ENCODE peak calls at places on chromosomes 16 and 17, in eight cellular contexts. W is endodermal cell, M is transverse colon, A is A673, J is B cell, Y is sigmoid colon, D is mesothelial cell of epicardium, P is OCI-LY7. K is an unnamed sample.

GRCh38 chr16:5979905-5980550 is 882.4 kb upstream of the EEF2KMT start:
- DNase-seq in W (peak; percentile 70), M (peak; percentile 10), A (no peak), J (no peak), Y (no peak), D (no peak), P (no peak), K (no peak)

GRCh38 chr16:56793504-56793903 is 63.6 kb downstream of the NUP93 start:
- DNase-seq in W (no peak), M (no peak), A (no peak), J (peak; percentile 6), Y (no peak), D (no peak), P (peak; percentile 52), K (no peak)

GRCh38 chr17:44556114-44556853 is 1.0 kb upstream of the FZD2 start:
- DNase-seq in W (peak; percentile 95), M (peak; percentile 47), A (peak; percentile 54), J (peak; percentile 69), Y (peak; percentile 68), D (no peak), P (peak; percentile 85), K (peak; percentile 78)

GRCh38 chr17:2982854-2983636 is 80.4 kb downstream of the OR1D5 start:
- DNase-seq in W (no peak), M (peak; percentile 60), A (no peak), J (no peak), Y (peak; percentile 95), D (peak; percentile 9), P (no peak), K (peak; percentile 51)

GRCh38 chr17:35555695-35556094 is 4.9 kb downstream of the SLFN14 start:
- DNase-seq in W (no peak), M (no peak), A (no peak), J (no peak), Y (no peak), D (no peak), P (no peak), K (no peak)

GRCh38 chr17:38361700-38362465 is 10.2 kb downstream of the SOCS7 start:
- DNase-seq in W (no peak), M (no peak), A (no peak), J (no peak), Y (no peak), D (no peak), P (no peak), K (no peak)

GRCh38 chr17:44155488-44155887 is 13.8 kb downstream of the HROB start:
- DNase-seq in W (peak; percentile 56), M (no peak), A (no peak), J (no peak), Y (no peak), D (no peak), P (no peak), K (no peak)

GRCh38 chr16:27867122-27868110 is 196.1 kb downstream of the GSG1L start:
- DNase-seq in W (peak; percentile 98), M (peak; percentile 71), A (peak; percentile 80), J (peak; percentile 23), Y (no peak), D (peak; percentile 71), P (peak; percentile 56), K (peak; percentile 78)

GRCh38 chr16:46822270-46822669 is 8.7 kb downstream of the C16orf87 start:
- DNase-seq in W (no peak), M (no peak), A (peak; percentile 26), J (no peak), Y (no peak), D (no peak), P (no peak), K (no peak)

GRCh38 chr17:38922538-38923291 is 2.7 kb upstream of the LASP1NB start:
- DNase-seq in W (peak; percentile 89), M (peak; percentile 68), A (peak; percentile 64), J (no peak), Y (peak; percentile 92), D (peak; percentile 66), P (no peak), K (no peak)

GRCh38 chr17:39094607-39095308 is 56.7 kb downstream of the PLXDC1 start:
- DNase-seq in W (no peak), M (peak; percentile 22), A (no peak), J (no peak), Y (no peak), D (no peak), P (no peak), K (no peak)

GRCh38 chr17:44307387-44308186 is 814 bp upstream of the RUNDC3A start:
- DNase-seq in W (peak; percentile 95), M (peak; percentile 25), A (peak; percentile 27), J (no peak), Y (peak; percentile 85), D (peak; percentile 63), P (no peak), K (no peak)

GRCh38 chr16:25014500-25015147 is 545 bp downstream of the ARHGAP17 start:
- DNase-seq in W (peak; percentile 83), M (peak; percentile 47), A (peak; percentile 62), J (peak; percentile 29), Y (peak; percentile 77), D (peak; percentile 61), P (peak; percentile 42), K (peak; percentile 71)

GRCh38 chr17:66386789-66387351 is 84.5 kb downstream of the PRKCA start:
- DNase-seq in W (no peak), M (no peak), A (no peak), J (no peak), Y (no peak), D (no peak), P (no peak), K (no peak)

GRCh38 chr17:57034807-57035754 is 50.0 kb upstream of the AKAP1 start:
- DNase-seq in W (no peak), M (peak; percentile 42), A (no peak), J (no peak), Y (no peak), D (no peak), P (no peak), K (no peak)

DNA sequence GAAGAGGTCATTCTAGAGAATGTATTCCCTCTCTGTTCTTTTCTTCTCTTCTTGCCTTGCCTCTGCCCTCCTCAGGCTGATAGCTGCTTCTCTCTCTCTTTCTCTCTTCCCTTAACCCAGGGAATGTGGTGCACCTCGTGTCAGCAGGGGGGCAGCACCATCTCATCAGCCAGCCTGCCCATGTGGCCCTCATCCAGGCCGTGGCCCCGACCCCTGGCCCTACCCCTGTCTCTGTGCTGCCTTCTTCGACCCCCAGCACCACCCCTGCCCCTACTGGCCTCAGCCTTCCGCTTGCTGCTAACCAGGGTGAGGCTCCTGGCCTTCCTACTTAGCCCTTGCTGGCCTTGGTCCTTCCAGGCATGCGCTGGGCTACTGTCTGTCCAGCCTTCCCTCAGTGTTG is 23.5 kb downstream of the SRCAP start:
- DNase-seq in W (no peak), M (no peak), A (no peak), J (no peak), Y (peak; percentile 59), D (no peak), P (no peak), K (no peak)
- TF ChIP-seq CTCF in W (peak; percentile 29), M (peak; percentile 21), A (no peak), J (no peak), Y (no peak), D (no peak), P (peak; percentile 39), K (no peak)

DNA sequence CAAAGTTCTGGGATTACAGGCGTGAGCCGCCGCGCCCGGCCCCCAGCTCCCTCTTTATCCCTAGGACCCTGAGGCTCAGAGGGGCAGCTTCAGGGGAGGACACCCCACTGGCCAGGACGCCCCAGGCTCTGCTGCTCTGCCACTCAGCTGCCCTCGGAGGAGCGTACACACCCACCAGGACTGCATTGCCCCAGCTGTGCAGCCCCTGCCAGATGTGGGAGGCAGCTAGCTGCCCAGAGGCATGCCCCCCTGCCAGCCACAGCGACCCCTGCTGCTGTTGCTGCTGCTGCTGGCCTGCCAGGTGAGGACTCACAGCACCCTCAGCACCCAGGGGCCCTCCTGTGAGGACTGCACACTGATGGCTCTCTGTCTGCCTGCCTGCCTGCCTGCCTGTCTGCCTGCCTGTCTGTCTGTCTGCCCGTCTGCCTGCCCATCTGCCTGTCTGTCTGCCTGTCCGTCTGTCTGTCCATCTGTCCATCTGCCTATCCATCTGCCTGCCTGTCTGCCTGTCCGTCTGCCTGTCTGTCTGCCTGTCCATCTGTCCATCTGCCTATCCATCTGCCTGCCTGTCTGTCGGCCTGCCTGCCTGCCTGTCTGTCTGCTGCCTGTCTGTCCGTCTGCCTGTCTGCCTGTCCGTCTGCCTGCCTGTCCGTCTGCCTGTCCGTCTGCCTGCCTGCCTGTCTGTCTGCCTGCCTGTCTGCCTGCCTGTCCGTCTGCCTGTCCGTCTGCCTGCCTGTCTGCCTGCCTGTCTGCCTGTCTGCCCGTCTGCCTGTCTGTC is 5.0 kb downstream of the GCGR start:
- DNase-seq in W (no peak), M (no peak), A (no peak), J (no peak), Y (no peak), D (no peak), P (peak; percentile 46), K (no peak)
- TF ChIP-seq CTCF in W (no peak), M (no peak), A (no peak), J (no peak), Y (no peak), D (no peak), P (peak; percentile 63), K (no peak)

DNA sequence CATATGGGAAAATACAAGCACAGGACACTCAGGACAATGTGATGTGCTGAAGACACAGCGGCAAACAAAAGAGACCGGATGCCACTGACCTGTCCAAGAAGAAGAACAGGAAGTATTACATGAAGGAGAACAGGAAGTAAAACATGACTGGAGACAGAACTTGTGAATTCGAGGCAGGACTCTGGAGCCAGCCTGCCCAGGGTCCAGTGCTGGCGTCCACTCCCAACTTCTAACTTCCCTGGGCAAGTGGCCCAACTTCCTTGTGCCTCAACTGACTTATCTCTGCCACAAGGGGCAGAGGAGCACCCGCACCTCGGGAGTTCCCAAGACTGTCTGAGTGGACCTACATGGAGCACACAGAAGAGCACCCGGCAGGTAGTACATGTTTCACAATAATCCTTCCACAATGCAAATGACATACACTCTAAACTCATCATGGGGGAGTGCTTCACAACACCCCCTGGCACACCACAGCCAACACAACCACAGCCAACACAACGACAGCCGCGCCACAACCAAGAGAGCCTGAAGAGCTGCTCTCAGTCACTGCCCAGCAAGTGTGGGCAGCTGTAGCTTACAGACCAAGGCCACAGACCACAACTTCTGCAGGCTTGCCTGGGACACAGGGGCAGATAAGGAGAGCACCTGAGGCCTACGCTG is 36.6 kb downstream of the ANKRD11 start:
- DNase-seq in W (no peak), M (no peak), A (no peak), J (peak; percentile 39), Y (no peak), D (no peak), P (no peak), K (no peak)
- TF ChIP-seq CTCF in W (peak; percentile 68), M (peak; percentile 28), A (peak; percentile 30), J (no peak), Y (no peak), D (no peak), P (peak; percentile 47), K (peak; percentile 51)

GRCh38 chr17:7711356-7711755 is 6.2 kb upstream of the DNAH2 start:
- DNase-seq in W (peak; percentile 84), M (no peak), A (no peak), J (no peak), Y (no peak), D (no peak), P (peak; percentile 34), K (no peak)
- TF ChIP-seq CTCF in W (peak; percentile 73), M (peak; percentile 11), A (peak; percentile 35), J (no peak), Y (no peak), D (no peak), P (peak; percentile 65), K (peak; percentile 66)

GRCh38 chr17:55625516-55625915 is 97.1 kb downstream of the TMEM100 start:
- DNase-seq in W (no peak), M (no peak), A (no peak), J (no peak), Y (no peak), D (no peak), P (no peak), K (no peak)
- TF ChIP-seq CTCF in W (no peak), M (no peak), A (no peak), J (no peak), Y (no peak), D (no peak), P (no peak), K (no peak)